ENCODE peak calls at places on chromosomes 16 and 17, in nine cellular contexts. V is ascending aorta, S is lung, W is endodermal cell, M is small intestine, C is GM12878, U is fibroblast of lung, T is heart right ventricle, X is neuronal stem cell. F is an unnamed sample.

GRCh38 chr17:80758793-80759673 is 214.4 kb downstream of the RPTOR start:
- DNase-seq in V (no peak), S (no peak), W (peak; percentile 42), M (no peak), C (no peak), U (no peak), T (no peak), X (no peak), F (no peak)

GRCh38 chr17:34841467-34841866 is 119.8 kb downstream of the CCT6B start:
- DNase-seq in V (no peak), S (no peak), W (no peak), M (no peak), C (no peak), U (no peak), T (no peak), X (no peak), F (no peak)

GRCh38 chr16:85990861-85991301 is 91.9 kb downstream of the IRF8 start:
- DNase-seq in V (no peak), S (no peak), W (peak; percentile 30), M (no peak), C (peak; percentile 68), U (no peak), T (no peak), X (no peak), F (no peak)

GRCh38 chr16:11977206-11978041 is 890 bp downstream of the SNX29 start:
- DNase-seq in V (no peak), S (no peak), W (peak; percentile 55), M (no peak), C (no peak), U (peak; percentile 85), T (no peak), X (no peak), F (no peak)

GRCh38 chr17:44970136-44970737 is 2.1 kb upstream of the C1QL1 start:
- DNase-seq in V (no peak), S (no peak), W (peak; percentile 85), M (no peak), C (no peak), U (peak; percentile 31), T (peak; percentile 45), X (no peak), F (no peak)

GRCh38 chr16:71426069-71426879 is 15.6 kb downstream of the TLE7 start:
- DNase-seq in V (no peak), S (no peak), W (peak; percentile 98), M (no peak), C (peak; percentile 67), U (peak; percentile 90), T (no peak), X (peak; percentile 90), F (peak; percentile 61)

GRCh38 chr16:85975421-85976100 is 76.6 kb downstream of the IRF8 start:
- DNase-seq in V (no peak), S (no peak), W (no peak), M (peak; percentile 90), C (no peak), U (no peak), T (no peak), X (no peak), F (no peak)

GRCh38 chr16:88985521-88985920 is 8.5 kb upstream of the CBFA2T3 start:
- DNase-seq in V (no peak), S (no peak), W (no peak), M (no peak), C (no peak), U (no peak), T (no peak), X (no peak), F (no peak)

DNA sequence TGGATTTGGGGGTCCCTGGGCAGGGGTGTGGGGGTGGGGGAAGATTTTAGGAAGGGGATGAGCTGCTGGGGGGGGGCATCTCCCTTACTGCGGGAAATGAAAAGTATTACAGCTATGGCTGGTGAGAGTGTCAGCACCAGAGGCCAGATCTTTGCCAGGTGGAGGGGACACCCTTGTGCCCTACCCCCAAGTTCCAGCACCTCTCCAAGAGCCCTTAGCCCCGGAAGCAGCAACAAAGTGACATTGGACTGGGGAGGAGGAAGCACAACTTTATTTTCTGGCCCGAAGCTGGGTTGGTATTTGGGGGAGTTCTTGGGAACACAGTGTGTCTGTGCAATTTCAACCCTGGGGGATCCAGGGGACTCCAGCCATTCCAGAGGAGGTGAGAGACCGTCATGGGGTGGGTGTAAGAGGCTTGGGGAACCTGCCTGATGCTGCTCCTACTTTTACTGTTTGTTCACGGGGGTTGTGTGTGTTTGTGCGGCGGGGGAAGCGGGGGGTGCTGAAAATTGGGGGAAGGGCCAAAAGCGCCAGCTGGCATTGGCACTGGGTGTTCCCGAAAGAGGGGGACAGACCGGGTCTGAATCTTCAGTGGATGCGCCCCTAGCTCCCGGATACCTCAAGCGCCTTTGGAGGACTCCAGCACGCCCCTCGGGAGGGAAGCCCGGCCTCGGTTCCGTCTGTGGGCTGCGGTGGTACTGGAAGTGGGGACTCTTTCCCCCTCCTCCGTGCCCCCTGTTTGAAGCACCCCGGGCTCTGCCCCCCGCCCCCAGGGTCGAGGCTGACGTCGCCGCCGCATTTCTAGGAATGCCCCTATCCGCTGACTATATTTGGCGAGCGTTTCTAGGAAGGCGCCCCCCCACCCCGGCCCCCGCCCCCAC is 230.3 kb downstream of the MRTFB start:
- DNase-seq in V (no peak), S (no peak), W (peak; percentile 74), M (no peak), C (no peak), U (no peak), T (peak; percentile 37), X (no peak), F (peak; percentile 56)
- H3K27ac ChIP-seq in V (peak overlapping the region; percentile 83), S (peak overlapping the region; percentile 82), W (no peak overlapping the region), M (no peak overlapping the region), C (peak overlapping the region; percentile 37), U (peak overlapping the region; percentile 65), T (peak overlapping the region; percentile 70), X (no peak overlapping the region), F (peak overlapping the region; percentile 73)

GRCh38 chr16:80743772-80744171 is 60.6 kb downstream of the CDYL2 start:
- DNase-seq in V (no peak), S (no peak), W (no peak), M (no peak), C (no peak), U (peak; percentile 9), T (no peak), X (no peak), F (no peak)
- H3K27ac ChIP-seq in V (no peak overlapping the region), S (no peak overlapping the region), W (no peak overlapping the region), M (no peak overlapping the region), C (no peak overlapping the region), U (no peak overlapping the region), T (no peak overlapping the region), X (no peak overlapping the region), F (no peak overlapping the region)

GRCh38 chr17:4448197-4448980 is 14.6 kb downstream of the SPNS3 start:
- DNase-seq in V (no peak), S (no peak), W (no peak), M (no peak), C (no peak), U (no peak), T (no peak), X (no peak), F (no peak)

GRCh38 chr17:4449736-4450135 is 16.0 kb downstream of the SPNS3 start:
- DNase-seq in V (no peak), S (peak; percentile 70), W (no peak), M (peak; percentile 23), C (no peak), U (no peak), T (no peak), X (no peak), F (no peak)

GRCh38 chr17:4453821-4454591 is 20.3 kb downstream of the SPNS3 start:
- DNase-seq in V (no peak), S (no peak), W (no peak), M (peak; percentile 25), C (no peak), U (no peak), T (no peak), X (no peak), F (no peak)

GRCh38 chr17:4446326-4447051 is 12.7 kb downstream of the SPNS3 start:
- DNase-seq in V (no peak), S (no peak), W (no peak), M (no peak), C (no peak), U (no peak), T (no peak), X (no peak), F (no peak)

DNA sequence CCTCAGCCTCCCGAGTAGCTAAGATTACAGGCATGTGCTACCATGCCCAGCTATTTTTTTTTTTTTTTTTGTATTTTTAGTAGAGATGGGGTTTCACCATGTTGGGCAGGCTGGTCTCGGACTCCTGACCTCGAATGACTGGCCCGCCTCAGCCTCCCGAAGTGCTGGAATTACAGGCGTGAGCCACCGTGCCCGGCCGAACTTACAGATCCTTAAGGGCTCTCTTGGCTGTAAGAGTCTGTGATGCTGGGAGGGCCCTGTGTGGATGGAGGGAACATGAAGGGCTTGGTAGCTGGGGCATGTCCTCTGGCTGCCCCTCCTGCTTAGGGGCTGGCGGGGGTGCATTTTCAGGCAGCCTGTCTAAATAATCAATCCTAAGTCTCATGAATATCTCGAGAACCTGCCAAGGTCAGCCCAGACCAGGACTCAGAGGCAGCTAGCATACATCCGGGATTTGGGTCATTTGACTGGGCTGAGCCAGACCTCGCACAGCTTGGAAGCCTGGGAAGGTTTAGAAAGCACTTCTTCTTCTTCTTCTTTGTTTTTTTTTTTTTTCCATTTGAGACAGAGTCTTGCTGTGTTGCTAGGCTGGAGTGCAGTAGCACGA is 17.1 kb downstream of the SPNS3 start:
- DNase-seq in V (no peak), S (no peak), W (no peak), M (no peak), C (no peak), U (no peak), T (no peak), X (no peak), F (no peak)
- H3K27ac ChIP-seq in V (no peak overlapping the region), S (no peak overlapping the region), W (no peak overlapping the region), M (no peak overlapping the region), C (no peak overlapping the region), U (no peak overlapping the region), T (no peak overlapping the region), X (no peak overlapping the region), F (no peak overlapping the region)

GRCh38 chr17:48522031-48522593 is 8.7 kb downstream of the HOXB1 start:
- DNase-seq in V (no peak), S (no peak), W (peak; percentile 70), M (no peak), C (no peak), U (peak; percentile 59), T (no peak), X (no peak), F (no peak)

GRCh38 chr17:48520631-48521045 is 10.2 kb downstream of the HOXB1 start:
- DNase-seq in V (no peak), S (no peak), W (peak; percentile 68), M (no peak), C (no peak), U (no peak), T (no peak), X (no peak), F (no peak)

GRCh38 chr17:48519427-48519826 is 11.4 kb downstream of the HOXB1 start:
- DNase-seq in V (no peak), S (no peak), W (peak; percentile 44), M (no peak), C (no peak), U (no peak), T (no peak), X (no peak), F (no peak)

GRCh38 chr17:48526986-48527741 is 3.6 kb downstream of the HOXB1 start:
- DNase-seq in V (no peak), S (no peak), W (peak; percentile 95), M (no peak), C (no peak), U (no peak), T (peak; percentile 18), X (no peak), F (no peak)

DNA sequence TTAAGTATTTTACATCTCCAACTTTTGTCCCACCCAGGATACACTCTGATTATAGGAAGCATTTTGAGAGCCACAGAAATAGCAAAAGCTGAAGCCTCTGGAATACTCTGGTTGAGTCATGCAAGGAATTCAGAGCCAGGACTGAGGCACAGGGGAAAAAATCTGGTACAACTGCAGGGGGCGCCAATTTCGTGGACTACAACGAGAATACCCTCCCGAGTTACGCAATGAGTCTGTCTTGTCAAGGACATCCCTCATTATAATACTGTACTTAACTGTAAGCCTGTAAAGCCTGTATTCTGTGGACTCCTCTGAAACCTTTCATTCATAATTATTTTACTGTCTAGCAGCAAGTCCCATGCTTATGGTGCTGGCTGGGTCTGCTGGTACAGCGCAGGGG is 7.8 kb downstream of the HOXB1 start:
- DNase-seq in V (no peak), S (no peak), W (no peak), M (no peak), C (no peak), U (no peak), T (no peak), X (no peak), F (no peak)
- H3K27ac ChIP-seq in V (no peak overlapping the region), S (no peak overlapping the region), W (no peak overlapping the region), M (no peak overlapping the region), C (no peak overlapping the region), U (no peak overlapping the region), T (no peak overlapping the region), X (no peak overlapping the region), F (no peak overlapping the region)

F was measured in trophoblast cell.